ENCODE peak calls at places on chromosomes 4 and X, in six cellular contexts. F is BJ, P is AG04450, D is astrocyte, I is sigmoid colon, S is BE2C. R is an unnamed sample.

GRCh38 chr4:140876597-140877364 is 120.6 kb upstream of the TBC1D9 start:
- DNase-seq in F (no peak), P (peak), D (peak), I (no peak), S (no peak), R (peak)

GRCh38 chr4:5809216-5809776 is 83.6 kb downstream of the CRMP1 start:
- DNase-seq in F (no peak), P (no peak), D (peak), I (peak), S (no peak), R (no peak)

GRCh38 chr4:168562021-168562691 is 65.3 kb downstream of the PALLD start:
- DNase-seq in F (no peak), P (no peak), D (peak), I (no peak), S (no peak), R (no peak)

GRCh38 chr4:7324651-7325121 is 110.0 kb downstream of the PSAPL1 start:
- DNase-seq in F (no peak), P (no peak), D (no peak), I (no peak), S (peak), R (no peak)

GRCh38 chr4:52566136-52567031 is 92.7 kb downstream of the USP46 start:
- DNase-seq in F (no peak), P (no peak), D (no peak), I (no peak), S (no peak), R (no peak)

GRCh38 chr4:101682946-101683345 is 107.6 kb upstream of the BANK1 start:
- DNase-seq in F (no peak), P (no peak), D (no peak), I (no peak), S (no peak), R (no peak)

GRCh38 chrX:152821145-152821765 is 9.3 kb downstream of the CETN2 start:
- DNase-seq in F (no peak), P (no peak), D (no peak), I (no peak), S (peak), R (peak)

GRCh38 chr4:109576462-109576861 is 16.4 kb downstream of the MCUB start:
- DNase-seq in F (no peak), P (no peak), D (peak), I (no peak), S (no peak), R (peak)

GRCh38 chrX:51893931-51894696 is 691 bp downstream of the MAGED1 start:
- DNase-seq in F (no peak), P (no peak), D (no peak), I (peak), S (peak), R (peak)

GRCh38 chr4:101411926-101412325 is 64.6 kb upstream of the PPP3CA start:
- DNase-seq in F (no peak), P (no peak), D (no peak), I (no peak), S (no peak), R (no peak)

GRCh38 chr4:140300271-140300970 is 73.0 kb upstream of the SCOC start:
- DNase-seq in F (no peak), P (no peak), D (peak), I (no peak), S (no peak), R (peak)

GRCh38 chr4:112109455-112110425 is 35.5 kb upstream of the FAM241A start:
- DNase-seq in F (no peak), P (no peak), D (peak), I (no peak), S (no peak), R (peak)

GRCh38 chr4:138981930-138982390 is 33.6 kb upstream of the NOCT start:
- DNase-seq in F (no peak), P (peak), D (peak), I (peak), S (no peak), R (peak)

GRCh38 chrX:52353838-52354237 is 15.0 kb upstream of the XAGE2 start:
- DNase-seq in F (no peak), P (no peak), D (no peak), I (no peak), S (no peak), R (no peak)

GRCh38 chr4:20395160-20395773 is 143.6 kb downstream of the SLIT2 start:
- DNase-seq in F (no peak), P (no peak), D (no peak), I (no peak), S (peak), R (peak)

GRCh38 chrX:95156566-95156965 is 1482.6 kb downstream of the FAM133A start:
- DNase-seq in F (no peak), P (no peak), D (no peak), I (no peak), S (no peak), R (no peak)

GRCh38 chrX:23901805-23902204 is 5.9 kb downstream of the APOO start:
- DNase-seq in F (no peak), P (peak), D (peak), I (peak), S (peak), R (peak)

GRCh38 chrX:109920325-109920724 is 82.6 kb upstream of the TMEM164 start:
- DNase-seq in F (no peak), P (no peak), D (no peak), I (no peak), S (no peak), R (no peak)

GRCh38 chr4:159444668-159445067 is 341.8 kb downstream of the RAPGEF2 start:
- DNase-seq in F (no peak), P (no peak), D (peak), I (no peak), S (no peak), R (peak)

GRCh38 chrX:19554786-19555185 is 39.5 kb upstream of the MAP3K15 start:
- DNase-seq in F (peak), P (no peak), D (peak), I (no peak), S (no peak), R (peak)

GRCh38 chrX:22395372-22395771 is 122.7 kb downstream of the CBLL2 start:
- DNase-seq in F (no peak), P (no peak), D (peak), I (no peak), S (no peak), R (peak)

GRCh38 chr4:98996056-98996941 is 778 bp downstream of the METAP1 start:
- DNase-seq in F (no peak), P (no peak), D (peak), I (no peak), S (no peak), R (peak)

GRCh38 chr4:90137545-90137944 is 10.4 kb downstream of the CCSER1 start:
- DNase-seq in F (no peak), P (no peak), D (no peak), I (no peak), S (no peak), R (no peak)

GRCh38 chr4:118753685-118754084 is 68.5 kb downstream of the METTL14 start:
- DNase-seq in F (no peak), P (no peak), D (no peak), I (no peak), S (no peak), R (no peak)

GRCh38 chr4:22713841-22714240 is 21.1 kb downstream of the GBA3 start:
- DNase-seq in F (no peak), P (no peak), D (no peak), I (no peak), S (no peak), R (no peak)

GRCh38 chr4:22707390-22707789 is 14.7 kb downstream of the GBA3 start:
- DNase-seq in F (no peak), P (no peak), D (no peak), I (no peak), S (no peak), R (no peak)

GRCh38 chr4:22712541-22712940 is 19.8 kb downstream of the GBA3 start:
- DNase-seq in F (no peak), P (no peak), D (no peak), I (no peak), S (no peak), R (no peak)

GRCh38 chr4:22708961-22709360 is 16.2 kb downstream of the GBA3 start:
- DNase-seq in F (no peak), P (no peak), D (no peak), I (no peak), S (no peak), R (no peak)

GRCh38 chr4:22712105-22712504 is 19.4 kb downstream of the GBA3 start:
- DNase-seq in F (no peak), P (no peak), D (no peak), I (no peak), S (no peak), R (no peak)
- TF ChIP-seq CTCF in F (no peak), P (no peak), D (no peak), I (no peak), S (no peak), R (no peak)

GRCh38 chr4:686371-687040 is 2.4 kb downstream of the SLC49A3 start:
- DNase-seq in F (no peak), P (no peak), D (no peak), I (peak), S (peak), R (no peak)

GRCh38 chr4:687975-688694 is 816 bp downstream of the SLC49A3 start:
- DNase-seq in F (no peak), P (no peak), D (no peak), I (no peak), S (no peak), R (no peak)

GRCh38 chr4:687048-687974 is 1.6 kb downstream of the SLC49A3 start:
- DNase-seq in F (peak), P (no peak), D (peak), I (peak), S (peak), R (peak)

GRCh38 chr4:689498-690122 is 659 bp upstream of the SLC49A3 start:
- DNase-seq in F (no peak), P (no peak), D (no peak), I (no peak), S (no peak), R (no peak)

DNA sequence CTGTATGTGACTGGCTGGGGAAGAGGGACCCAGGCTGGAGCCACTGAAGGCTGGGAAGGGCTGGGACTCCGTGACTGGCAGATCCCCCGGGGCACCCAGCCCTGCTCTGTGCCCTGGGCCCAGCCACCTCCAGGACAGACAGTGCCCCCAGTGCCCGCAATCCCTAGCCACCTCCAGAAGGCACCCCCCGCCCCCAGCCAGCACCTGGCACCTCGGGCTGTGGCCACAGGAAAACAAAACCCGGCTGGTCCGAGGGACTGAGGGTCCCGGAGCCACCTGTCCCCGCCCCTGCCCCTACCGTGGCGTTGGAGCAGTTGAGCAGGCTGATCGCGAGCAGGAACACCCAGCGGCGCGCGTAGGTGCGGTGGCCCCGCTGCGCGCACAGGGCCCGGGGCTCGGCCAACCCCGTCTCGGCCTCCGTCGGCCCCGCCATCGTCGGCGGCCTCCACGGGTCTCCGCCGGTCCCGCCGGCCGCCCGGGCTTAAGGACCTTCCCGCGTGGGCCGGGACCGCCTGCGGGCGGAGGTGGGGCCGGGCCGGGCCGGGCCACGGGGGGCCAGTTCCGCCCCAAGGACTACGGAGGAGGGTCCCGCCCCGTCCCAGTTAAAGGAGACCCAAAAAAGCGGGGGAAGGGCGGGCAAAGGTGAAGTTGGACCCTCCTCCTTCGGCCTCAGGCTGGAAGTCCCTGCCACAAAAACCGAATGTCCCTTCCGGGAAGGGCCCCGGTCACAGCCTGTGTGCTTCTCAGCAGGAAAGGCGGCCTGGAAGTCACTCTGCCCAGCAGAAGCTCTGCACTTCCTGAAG is at the start of gene SLC49A3:
- DNase-seq in F (no peak), P (no peak), D (no peak), I (peak), S (no peak), R (no peak)
- H3K4me3 ChIP-seq in F (peak), P (no peak), D (peak), I (peak), S (no peak), R (peak)

GRCh38 chr4:182141046-182141445 is 102.2 kb upstream of the TENM3 start:
- DNase-seq in F (no peak), P (no peak), D (no peak), I (no peak), S (no peak), R (no peak)

GRCh38 chr4:182143086-182143821 is 99.9 kb upstream of the TENM3 start:
- DNase-seq in F (no peak), P (no peak), D (peak), I (no peak), S (no peak), R (peak)

GRCh38 chr4:182143822-182144620 is 99.2 kb upstream of the TENM3 start:
- DNase-seq in F (no peak), P (peak), D (peak), I (no peak), S (peak), R (peak)

GRCh38 chr4:182141623-182142022 is 101.6 kb upstream of the TENM3 start:
- DNase-seq in F (no peak), P (no peak), D (no peak), I (no peak), S (no peak), R (no peak)

GRCh38 chr4:182142146-182143085 is 100.8 kb upstream of the TENM3 start:
- DNase-seq in F (no peak), P (no peak), D (peak), I (no peak), S (no peak), R (peak)
- TF ChIP-seq CTCF in F (no peak), P (peak), D (no peak), I (no peak), S (no peak), R (no peak)

GRCh38 chr4:1349359-1350168 is 2.6 kb downstream of the UVSSA start:
- DNase-seq in F (no peak), P (no peak), D (no peak), I (no peak), S (no peak), R (no peak)

GRCh38 chr4:1346781-1347409 is at the start of gene UVSSA:
- DNase-seq in F (peak), P (peak), D (peak), I (peak), S (peak), R (peak)

GRCh38 chr4:1348746-1349145 is 1.7 kb downstream of the UVSSA start:
- DNase-seq in F (no peak), P (no peak), D (no peak), I (no peak), S (no peak), R (no peak)

GRCh38 chr4:1347410-1347864 is 429 bp downstream of the UVSSA start:
- DNase-seq in F (no peak), P (peak), D (peak), I (peak), S (peak), R (peak)

DNA sequence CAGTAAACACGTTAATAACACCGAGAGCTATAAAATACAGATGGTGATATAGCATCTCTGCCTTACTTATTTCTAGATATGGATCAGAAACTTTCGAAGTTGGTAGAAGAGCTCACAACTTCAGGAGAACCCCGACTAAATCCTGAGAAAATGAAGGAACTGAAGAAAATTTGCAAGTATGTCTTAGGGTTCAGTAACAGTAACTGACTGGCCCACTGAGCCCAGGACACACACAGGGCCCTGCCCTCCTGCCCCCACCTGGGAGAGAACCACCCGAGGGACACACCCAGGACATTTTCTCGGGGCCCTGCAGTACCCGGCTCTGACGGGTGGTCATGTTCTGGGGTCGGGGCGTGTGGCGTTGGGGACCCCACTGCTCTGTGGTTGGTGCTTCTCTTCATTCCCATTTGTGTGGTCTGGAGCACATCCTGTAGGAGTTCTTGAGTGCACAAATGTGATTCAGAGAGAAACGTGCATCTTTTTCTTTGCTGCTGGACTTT is 1.1 kb downstream of the UVSSA start:
- DNase-seq in F (no peak), P (no peak), D (no peak), I (no peak), S (no peak), R (no peak)
- H3K4me3 ChIP-seq in F (peak), P (peak), D (peak), I (peak), S (peak), R (peak)

GRCh38 chrX:3226087-3226486 is 120.4 kb downstream of the MXRA5 start:
- DNase-seq in F (no peak), P (no peak), D (no peak), I (no peak), S (no peak), R (no peak)

GRCh38 chrX:3232262-3232950 is 114.0 kb downstream of the MXRA5 start:
- DNase-seq in F (no peak), P (no peak), D (no peak), I (no peak), S (no peak), R (peak)

GRCh38 chrX:3227526-3227925 is 118.9 kb downstream of the MXRA5 start:
- DNase-seq in F (no peak), P (no peak), D (no peak), I (no peak), S (no peak), R (no peak)

GRCh38 chrX:3231766-3232165 is 114.7 kb downstream of the MXRA5 start:
- DNase-seq in F (no peak), P (no peak), D (peak), I (no peak), S (no peak), R (no peak)

GRCh38 chrX:3230496-3230895 is 116.0 kb downstream of the MXRA5 start:
- DNase-seq in F (no peak), P (no peak), D (no peak), I (no peak), S (no peak), R (no peak)
- TF ChIP-seq CTCF in F (no peak), P (no peak), D (no peak), I (no peak), S (no peak), R (no peak)

DNA sequence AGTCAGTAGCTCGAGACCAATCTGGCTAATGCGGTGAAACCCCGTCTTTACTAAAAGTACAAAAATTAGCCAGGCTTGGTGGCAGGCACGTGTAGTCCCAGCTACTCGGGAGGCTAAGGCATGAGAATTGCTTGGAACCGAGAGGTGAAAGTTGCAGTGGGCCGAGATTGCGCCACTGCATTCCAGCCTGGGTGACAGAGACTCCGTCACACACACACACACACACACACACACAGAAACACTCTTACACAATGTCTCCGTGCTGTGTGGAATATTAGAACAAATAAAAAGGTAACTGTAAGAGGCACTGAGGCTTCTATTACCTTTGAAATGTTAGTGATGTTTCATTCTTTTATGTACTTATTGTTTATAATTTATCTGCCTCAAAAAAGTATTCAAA is 326.6 kb downstream of the GPAT3 start:
- DNase-seq in F (no peak), P (no peak), D (no peak), I (no peak), S (no peak), R (no peak)
- H3K4me3 ChIP-seq in F (no peak), P (no peak), D (no peak), I (no peak), S (no peak), R (no peak)